ENCODE peak calls at places on chromosomes 4 and X, in four cellular contexts. G, Z, U and L are unnamed samples.

GRCh38 chr4:122456228-122457106 is at the start of gene IL2:
- ATAC-seq in G (no peak), Z (no peak), U (no peak), L (no peak)

GRCh38 chrX:40169193-40170086 is 71.7 kb upstream of the BCOR start:
- ATAC-seq in G (no peak), Z (peak; percentile 64), U (no peak), L (no peak)

GRCh38 chr4:40301592-40301991 is 33.5 kb upstream of the CHRNA9 start:
- ATAC-seq in G (peak; percentile 53), Z (peak; percentile 67), U (no peak), L (no peak)

GRCh38 chrX:10030570-10030969 is 63.4 kb downstream of the CLDN34 start:
- ATAC-seq in G (peak; percentile 82), Z (peak; percentile 24), U (no peak), L (no peak)

GRCh38 chrX:124212622-124213021 is 119.8 kb upstream of the TEX13D start:
- ATAC-seq in G (no peak), Z (peak; percentile 23), U (no peak), L (no peak)

GRCh38 chrX:71107762-71108360 is 1.3 kb upstream of the CXorf65 start:
- ATAC-seq in G (no peak), Z (peak; percentile 3), U (peak; percentile 36), L (no peak)

GRCh38 chr4:17241835-17242234 is 270.1 kb downstream of the QDPR start:
- ATAC-seq in G (no peak), Z (no peak), U (peak; percentile 20), L (no peak)

GRCh38 chr4:44916406-44916805 is 190.1 kb upstream of the GNPDA2 start:
- ATAC-seq in G (no peak), Z (peak; percentile 42), U (no peak), L (no peak)

GRCh38 chrX:34557733-34558132 is 99.4 kb downstream of the TMEM47 start:
- ATAC-seq in G (no peak), Z (no peak), U (no peak), L (no peak)

GRCh38 chr4:2400841-2401609 is 17.4 kb downstream of the ZFYVE28 start:
- ATAC-seq in G (no peak), Z (peak; percentile 67), U (no peak), L (no peak)

GRCh38 chr4:105683038-105683437 is 25.5 kb downstream of the INTS12 start:
- ATAC-seq in G (peak; percentile 24), Z (no peak), U (no peak), L (no peak)

GRCh38 chrX:2495595-2495994 is 5.2 kb downstream of the DHRSX start:
- ATAC-seq in G (no peak), Z (no peak), U (no peak), L (no peak)

GRCh38 chrX:78950157-78950556 is 5.0 kb downstream of the P2RY10 start:
- ATAC-seq in G (no peak), Z (peak; percentile 15), U (no peak), L (no peak)

GRCh38 chrX:137198040-137198439 is 164.2 kb upstream of the GPR101 start:
- ATAC-seq in G (no peak), Z (no peak), U (no peak), L (no peak)

GRCh38 chrX:118974908-118975671 is 672 bp downstream of the LONRF3 start:
- ATAC-seq in G (peak; percentile 64), Z (peak; percentile 52), U (peak; percentile 11), L (peak; percentile 10)

GRCh38 chrX:108331126-108331909 is 106.9 kb downstream of the COL4A6 start:
- ATAC-seq in G (no peak), Z (no peak), U (no peak), L (no peak)

GRCh38 chr4:56388311-56388710 is 1.0 kb upstream of the AASDH start:
- ATAC-seq in G (no peak), Z (no peak), U (no peak), L (no peak)

GRCh38 chr4:169620846-169621228 is 459 bp downstream of the CLCN3 start:
- ATAC-seq in G (peak; percentile 3), Z (peak; percentile 8), U (peak; percentile 2), L (no peak)

GRCh38 chr4:124278477-124278876 is 434.1 kb downstream of the ANKRD50 start:
- ATAC-seq in G (no peak), Z (no peak), U (no peak), L (no peak)

GRCh38 chrX:33134164-33134563 is 77.2 kb downstream of the DMD start:
- ATAC-seq in G (no peak), Z (no peak), U (no peak), L (no peak)

GRCh38 chrX:41086627-41086932 is 1.3 kb downstream of the USP9X start:
- ATAC-seq in G (no peak), Z (no peak), U (no peak), L (no peak)

GRCh38 chrX:53223955-53224859 is 800 bp downstream of the KDM5C start:
- ATAC-seq in G (peak; percentile 12), Z (peak; percentile 23), U (peak; percentile 21), L (no peak)

GRCh38 chrX:68190799-68191198 is 242.5 kb downstream of the OPHN1 start:
- ATAC-seq in G (no peak), Z (no peak), U (no peak), L (no peak)

DNA sequence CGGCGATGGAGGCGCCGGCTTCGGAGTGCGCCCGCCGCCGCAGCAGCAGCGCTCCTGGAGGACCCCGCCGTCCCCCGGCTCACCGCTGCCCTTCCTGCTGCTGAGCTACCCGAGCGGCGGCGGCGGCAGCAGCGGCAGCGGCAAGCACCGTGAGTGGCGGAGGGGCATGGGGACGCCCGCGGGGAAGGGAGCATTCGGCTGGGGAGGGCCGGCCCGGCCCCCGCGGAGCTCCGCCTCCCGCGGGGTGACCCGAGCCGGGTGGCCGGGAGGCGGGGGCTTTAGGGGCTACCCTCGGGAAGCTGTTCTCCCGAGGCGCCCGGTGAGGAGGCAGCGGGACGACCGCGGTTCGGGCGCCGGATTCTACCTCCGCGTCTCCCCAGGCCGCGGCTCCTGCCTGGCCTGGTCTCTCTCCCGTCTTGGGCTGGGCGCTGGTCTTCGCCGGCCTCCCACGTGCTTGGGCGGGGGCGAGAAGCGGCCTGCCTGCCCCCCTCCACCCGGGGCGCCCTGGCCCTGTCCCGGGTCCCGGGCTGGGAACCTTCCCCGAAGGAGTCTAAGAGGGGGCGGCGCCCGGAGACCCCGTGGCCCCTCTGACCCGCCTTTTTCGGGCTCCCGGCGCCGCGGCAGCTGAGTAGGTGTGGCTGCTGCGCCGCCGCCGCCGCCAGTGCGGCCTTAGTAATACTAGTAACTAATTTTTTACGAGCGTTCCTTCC is 16.5 kb upstream of the RUFY3 start:
- ATAC-seq in G (peak; percentile 74), Z (peak; percentile 77), U (peak; percentile 82), L (peak; percentile 81)
- TF ChIP-seq POLR2A in G (peak; percentile 47), Z (peak; percentile 59), U (no peak), L (peak; percentile 49)

GRCh38 chr4:86935833-86936721 is 1.3 kb downstream of the AFF1 start:
- ATAC-seq in G (peak; percentile 62), Z (peak; percentile 60), U (peak; percentile 55), L (peak; percentile 51)
- TF ChIP-seq POLR2A in G (peak; percentile 58), Z (peak; percentile 65), U (peak; percentile 45), L (peak; percentile 24)

GRCh38 chr4:76305033-76305687 is 1.4 kb upstream of the STBD1 start:
- ATAC-seq in G (no peak), Z (no peak), U (no peak), L (no peak)

GRCh38 chr4:76308548-76308947 is 2.0 kb downstream of the STBD1 start:
- ATAC-seq in G (peak; percentile 64), Z (no peak), U (peak; percentile 83), L (no peak)

GRCh38 chr4:76306882-76307669 is 543 bp downstream of the STBD1 start:
- ATAC-seq in G (peak; percentile 45), Z (no peak), U (peak; percentile 70), L (peak; percentile 52)

GRCh38 chr4:76307670-76308014 is 1.1 kb downstream of the STBD1 start:
- ATAC-seq in G (peak; percentile 1), Z (no peak), U (peak; percentile 31), L (no peak)

GRCh38 chr4:76305971-76306881 is at the start of gene STBD1:
- ATAC-seq in G (peak; percentile 80), Z (no peak), U (peak; percentile 86), L (peak; percentile 88)
- TF ChIP-seq POLR2A in G (peak; percentile 87), Z (no peak), U (peak; percentile 61), L (peak; percentile 40)

GRCh38 chrX:7927259-7928167 is at the start of gene PNPLA4:
- ATAC-seq in G (peak; percentile 97), Z (peak; percentile 93), U (peak; percentile 98), L (peak; percentile 91)
- TF ChIP-seq POLR2A in G (peak; percentile 87), Z (peak; percentile 90), U (peak; percentile 45), L (no peak)

DNA sequence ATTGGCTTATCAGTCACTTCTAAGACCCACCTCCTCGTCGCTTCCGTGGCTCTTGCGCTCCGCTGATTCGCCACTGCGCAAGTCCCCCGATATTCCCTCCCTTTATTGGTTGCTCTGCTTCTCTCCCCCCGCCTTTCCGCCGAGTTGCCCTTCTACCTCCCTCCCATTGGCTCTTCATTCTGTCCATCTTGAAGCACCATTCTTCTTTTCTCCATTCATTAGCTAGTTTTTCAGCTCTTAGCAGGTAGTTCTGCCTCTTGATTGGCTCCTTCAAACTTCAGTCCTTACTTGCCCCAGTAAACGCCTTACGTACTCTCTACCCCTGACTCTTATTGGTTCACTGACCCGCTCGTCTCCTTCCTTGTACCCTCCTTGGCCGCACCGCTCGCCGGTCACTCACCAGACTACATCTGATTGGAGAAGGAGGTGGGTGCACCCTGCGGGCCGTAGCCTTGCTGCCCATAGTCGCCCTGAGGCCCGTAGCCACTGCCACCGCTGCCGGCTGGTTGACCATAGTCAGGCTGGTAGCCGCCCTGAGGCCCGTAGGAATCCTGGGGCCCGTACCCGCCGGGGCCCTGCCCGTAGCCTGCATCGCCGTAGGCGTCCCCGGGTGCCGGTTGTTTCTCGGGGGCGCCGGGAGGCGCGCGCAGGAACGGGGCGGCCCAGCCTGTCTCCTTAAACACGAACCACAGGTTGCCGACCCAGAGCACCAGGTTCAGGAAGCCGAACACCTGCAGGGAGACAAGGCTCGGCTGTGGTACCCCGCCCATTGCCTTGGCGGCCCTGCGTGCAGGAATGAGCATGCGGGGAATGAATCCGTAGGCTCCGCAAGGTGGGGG is 5.1 kb upstream of the PRICKLE3 start:
- ATAC-seq in G (peak; percentile 86), Z (peak; percentile 92), U (peak; percentile 93), L (peak; percentile 93)
- TF ChIP-seq POLR2A in G (peak; percentile 83), Z (peak; percentile 86), U (peak; percentile 89), L (peak; percentile 68)

GRCh38 chr4:128811571-128812359 is 2.3 kb downstream of the JADE1 start:
- ATAC-seq in G (peak; percentile 77), Z (peak; percentile 70), U (peak; percentile 72), L (peak; percentile 81)
- TF ChIP-seq POLR2A in G (peak; percentile 83), Z (peak; percentile 86), U (peak; percentile 70), L (peak; percentile 83)

DNA sequence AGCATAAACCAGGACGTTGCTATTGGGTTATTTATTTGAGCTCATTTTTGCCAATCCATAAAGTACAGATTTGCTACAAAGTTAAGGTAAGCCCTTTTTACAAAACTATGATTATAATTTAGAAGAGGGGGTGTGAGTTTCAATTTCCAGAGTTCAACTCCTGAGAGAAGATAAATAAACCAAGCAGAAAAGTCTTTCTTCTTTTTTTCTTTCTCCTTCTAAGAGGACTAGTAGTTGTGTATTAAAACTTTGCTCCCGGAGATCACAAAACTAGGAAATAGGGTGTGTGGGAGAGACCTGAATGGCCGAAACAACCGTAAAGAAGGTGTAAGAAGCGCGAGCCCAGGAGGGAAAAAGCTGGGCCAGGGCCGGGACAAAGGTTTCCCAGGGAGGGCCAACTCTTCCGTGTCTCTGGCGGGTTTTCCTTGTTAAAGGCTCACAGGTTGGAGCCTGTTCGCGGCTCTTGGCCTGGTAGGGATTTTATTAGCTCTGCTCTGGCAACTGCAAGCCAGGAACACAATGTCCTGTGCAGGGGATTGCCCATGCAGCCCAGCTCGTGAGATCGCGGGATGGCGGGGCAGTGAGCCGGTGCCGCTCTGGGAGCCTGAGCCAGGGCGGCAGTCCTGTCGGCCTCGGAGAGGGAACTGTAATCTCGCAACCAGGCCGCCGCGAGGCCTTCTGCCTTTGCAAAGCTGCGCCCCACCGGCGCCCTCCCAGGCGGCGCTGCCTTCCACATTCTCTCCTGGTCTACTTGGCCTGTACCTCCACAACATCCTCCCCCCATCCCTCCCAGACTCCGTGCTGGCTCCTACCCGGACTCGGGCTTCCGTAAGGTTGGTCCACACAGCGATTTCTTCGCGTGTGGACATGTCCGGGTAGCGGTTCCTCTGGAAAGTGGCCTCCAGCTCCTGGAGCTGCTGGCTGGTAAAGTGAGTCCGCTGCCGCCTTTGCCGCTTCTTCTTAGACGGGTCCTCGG is 2.2 kb downstream of the PITX2 start:
- ATAC-seq in G (peak; percentile 65), Z (peak; percentile 23), U (peak; percentile 34), L (no peak)
- TF ChIP-seq POLR2A in G (no peak), Z (no peak), U (no peak), L (no peak)